ENCODE peak calls at places on chromosomes 3 and 15, in four cellular contexts. O, P, K and N are unnamed samples.

GRCh38 chr15:59104602-59104911 is 389 bp upstream of the CCNB2 start:
- DNase-seq in O (no peak), P (no peak), K (no peak), N (no peak)

GRCh38 chr3:71162221-71162620 is 421.3 kb downstream of the FOXP1 start:
- DNase-seq in O (no peak), P (no peak), K (no peak), N (no peak)

GRCh38 chr3:195153121-195153520 is 117.8 kb downstream of the XXYLT1 start:
- DNase-seq in O (no peak), P (no peak), K (no peak), N (peak)

GRCh38 chr3:113212155-113212844 is 943 bp downstream of the BOC start:
- DNase-seq in O (no peak), P (no peak), K (no peak), N (peak)

GRCh38 chr3:103991461-103992115 is 1375.1 kb upstream of the ALCAM start:
- DNase-seq in O (peak), P (no peak), K (no peak), N (peak)

GRCh38 chr15:40345867-40346578 is 4.8 kb upstream of the PHGR1 start:
- DNase-seq in O (no peak), P (no peak), K (no peak), N (no peak)

GRCh38 chr3:45987368-45988099 is 8.1 kb downstream of the FYCO1 start:
- DNase-seq in O (no peak), P (no peak), K (peak), N (no peak)

GRCh38 chr15:74025436-74025835 is 30.9 kb downstream of the PML start:
- DNase-seq in O (no peak), P (no peak), K (no peak), N (no peak)

GRCh38 chr3:60307800-60308199 is 943.5 kb downstream of the FHIT start:
- DNase-seq in O (no peak), P (peak), K (no peak), N (no peak)

GRCh38 chr3:171393032-171393744 is 67.0 kb downstream of the TNIK start:
- DNase-seq in O (no peak), P (no peak), K (peak), N (peak)

GRCh38 chr3:171388537-171388936 is 71.7 kb downstream of the TNIK start:
- DNase-seq in O (no peak), P (no peak), K (no peak), N (no peak)

GRCh38 chr3:171387047-171387446 is 73.2 kb downstream of the TNIK start:
- DNase-seq in O (no peak), P (no peak), K (no peak), N (no peak)

GRCh38 chr3:171390531-171390930 is 69.7 kb downstream of the TNIK start:
- DNase-seq in O (no peak), P (no peak), K (no peak), N (no peak)

DNA sequence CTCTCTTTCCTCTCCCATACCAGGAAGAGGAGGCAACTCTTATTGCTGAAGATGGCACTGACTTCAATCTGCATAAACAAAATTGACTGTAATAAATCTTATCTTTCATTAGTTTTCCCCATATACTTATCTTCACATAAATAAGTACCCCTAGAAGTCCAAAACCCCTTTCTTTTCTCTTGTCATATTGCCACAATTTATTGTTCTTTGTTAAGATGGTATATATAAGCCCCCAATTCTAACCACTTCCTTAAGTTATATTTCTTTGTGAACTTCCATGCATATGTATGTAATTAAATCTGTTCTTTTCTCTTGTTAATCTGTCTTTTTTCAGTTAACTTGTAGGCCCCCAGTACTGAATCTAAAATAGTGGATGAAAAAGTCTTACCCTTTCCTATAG is 68.8 kb downstream of the TNIK start:
- DNase-seq in O (no peak), P (no peak), K (no peak), N (no peak)
- TF ChIP-seq ELF4 in O (no peak), P (no peak), K (no peak), N (no peak)

GRCh38 chr3:140467104-140467577 is 210.7 kb upstream of the TRIM42 start:
- DNase-seq in O (no peak), P (peak), K (peak), N (no peak)
- TF ChIP-seq ELF4 in O (no peak), P (no peak), K (no peak), N (no peak)

DNA sequence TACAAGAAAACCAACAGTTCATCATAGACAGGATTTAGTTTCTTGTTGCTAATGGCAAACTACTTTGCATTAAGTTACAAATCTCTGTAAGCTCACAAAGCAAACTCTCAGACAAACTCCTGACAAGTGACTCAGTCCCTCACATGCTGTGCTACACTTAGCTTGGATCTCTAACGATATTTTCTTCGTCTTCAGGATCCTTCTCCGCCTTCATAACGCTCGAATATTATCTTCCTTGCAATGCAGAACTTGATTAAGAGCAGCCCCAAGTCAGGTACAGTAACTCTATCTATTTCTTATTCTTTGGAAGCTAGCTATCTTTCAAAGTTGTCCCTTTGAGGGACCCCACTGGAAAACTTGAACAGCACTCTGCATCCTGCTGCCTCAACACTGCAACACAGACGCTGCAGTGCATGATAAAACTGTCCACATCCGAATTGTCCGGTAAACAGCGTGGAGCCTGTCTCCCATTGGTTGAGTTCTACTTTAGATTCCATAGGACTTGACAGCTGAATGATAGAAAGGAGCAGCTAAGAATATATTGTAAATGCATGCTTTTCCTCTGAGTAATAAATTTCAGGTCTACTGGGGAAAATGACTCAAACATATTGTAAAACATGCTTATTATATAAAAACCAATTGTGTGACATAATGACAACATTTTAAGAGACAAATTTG is 61.3 kb downstream of the UACA start:
- DNase-seq in O (peak), P (no peak), K (no peak), N (no peak)
- TF ChIP-seq ELF4 in O (no peak), P (no peak), K (no peak), N (no peak)

GRCh38 chr3:13868844-13869724 is 10.8 kb downstream of the WNT7A start:
- DNase-seq in O (no peak), P (no peak), K (no peak), N (no peak)

GRCh38 chr3:13869944-13870343 is 9.9 kb downstream of the WNT7A start:
- DNase-seq in O (no peak), P (no peak), K (no peak), N (no peak)

GRCh38 chr3:13866406-13866965 is 13.4 kb downstream of the WNT7A start:
- DNase-seq in O (no peak), P (no peak), K (no peak), N (no peak)

GRCh38 chr3:13865581-13866405 is 14.1 kb downstream of the WNT7A start:
- DNase-seq in O (no peak), P (no peak), K (no peak), N (no peak)

DNA sequence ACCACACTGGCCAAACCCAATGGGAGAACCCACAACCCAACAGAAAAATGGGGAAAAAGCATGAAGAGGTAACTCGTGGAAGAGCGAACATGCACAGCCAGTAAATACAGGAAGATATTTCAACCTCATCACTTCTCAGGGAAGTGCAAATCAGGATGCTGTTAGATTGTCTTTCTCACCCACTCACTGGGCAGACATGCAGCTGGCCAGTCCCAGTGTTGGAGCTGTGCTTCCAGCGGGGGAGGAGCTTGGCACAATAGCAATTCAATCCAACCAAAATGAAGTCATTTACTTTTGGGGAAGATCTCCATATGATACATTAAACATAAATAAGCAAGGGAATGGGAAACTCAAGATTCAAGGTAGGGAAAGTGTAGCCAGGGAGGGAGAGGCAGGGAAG is 12.1 kb downstream of the WNT7A start:
- DNase-seq in O (no peak), P (no peak), K (no peak), N (no peak)
- TF ChIP-seq ELF4 in O (no peak), P (no peak), K (no peak), N (no peak)

GRCh38 chr3:190809351-190809750 is 53.1 kb downstream of the GMNC start:
- DNase-seq in O (no peak), P (no peak), K (no peak), N (no peak)

GRCh38 chr3:190810957-190811356 is 51.5 kb downstream of the GMNC start:
- DNase-seq in O (no peak), P (no peak), K (no peak), N (no peak)

GRCh38 chr3:190811775-190812480 is 50.6 kb downstream of the GMNC start:
- DNase-seq in O (peak), P (peak), K (peak), N (peak)

GRCh38 chr3:190807719-190808375 is 54.6 kb downstream of the GMNC start:
- DNase-seq in O (no peak), P (no peak), K (peak), N (no peak)
- TF ChIP-seq ELF4 in O (no peak), P (no peak), K (no peak), N (no peak)

GRCh38 chr3:111197485-111197884 is 125.9 kb downstream of the NECTIN3 start:
- DNase-seq in O (no peak), P (no peak), K (no peak), N (no peak)

GRCh38 chr3:111194048-111194447 is 122.4 kb downstream of the NECTIN3 start:
- DNase-seq in O (no peak), P (no peak), K (no peak), N (no peak)

DNA sequence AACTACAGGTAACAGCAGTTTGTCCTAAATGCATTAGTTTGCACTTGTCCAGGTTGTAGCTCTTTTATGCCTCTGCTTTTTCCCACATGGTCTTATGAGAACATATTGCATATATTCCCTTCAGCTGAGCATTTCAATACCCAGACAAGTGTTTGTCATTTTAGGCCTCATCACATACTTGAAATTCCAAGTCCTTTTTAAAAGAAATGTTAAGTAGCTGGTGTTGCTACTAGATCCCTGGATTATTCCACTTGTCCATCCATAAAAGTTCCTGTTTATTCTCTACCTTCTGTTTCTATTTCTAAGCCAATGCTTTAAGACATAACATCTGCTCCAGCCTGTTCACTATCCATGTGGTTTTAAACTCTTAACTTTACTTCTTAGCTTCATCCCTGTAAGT is 128.4 kb downstream of the NECTIN3 start:
- DNase-seq in O (no peak), P (no peak), K (no peak), N (no peak)
- TF ChIP-seq ELF4 in O (no peak), P (no peak), K (no peak), N (no peak)

GRCh38 chr3:151726016-151726415 is 7.7 kb upstream of the AADACL2 start:
- DNase-seq in O (no peak), P (peak), K (peak), N (no peak)
- TF ChIP-seq ELF4 in O (no peak), P (no peak), K (no peak), N (no peak)